ENCODE peak calls at places on chromosomes 7 and 10, in five cellular contexts. W is K562, Y is H1, F is suprapubic skin, H is transverse colon. J is an unnamed sample.

GRCh38 chr7:104207731-104208420 is at the start of gene ORC5:
- DNase-seq in W (peak; percentile 95), Y (peak; percentile 27), F (peak; percentile 86), H (peak; percentile 78), J (peak; percentile 25)

GRCh38 chr10:62109532-62110293 is 158.9 kb downstream of the RTKN2 start:
- DNase-seq in W (no peak), Y (no peak), F (no peak), H (no peak), J (no peak)

GRCh38 chr10:98425511-98426352 is 10.8 kb upstream of the PYROXD2 start:
- DNase-seq in W (peak; percentile 62), Y (no peak), F (no peak), H (peak; percentile 56), J (no peak)

GRCh38 chr7:105647591-105647990 is 66.3 kb upstream of the EFCAB10 start:
- DNase-seq in W (peak; percentile 39), Y (no peak), F (no peak), H (no peak), J (no peak)

GRCh38 chr10:118638680-118639079 is 43.2 kb upstream of the PRLHR start:
- DNase-seq in W (no peak), Y (no peak), F (no peak), H (no peak), J (no peak)

GRCh38 chr10:3222068-3222467 is 49.5 kb upstream of the PITRM1 start:
- DNase-seq in W (peak; percentile 49), Y (no peak), F (no peak), H (no peak), J (no peak)

GRCh38 chr7:128404143-128404681 is 5.6 kb downstream of the IMPDH1 start:
- DNase-seq in W (peak; percentile 43), Y (no peak), F (no peak), H (peak; percentile 31), J (no peak)

GRCh38 chr10:79400567-79401004 is 44.8 kb downstream of the ZCCHC24 start:
- DNase-seq in W (peak; percentile 89), Y (no peak), F (no peak), H (peak; percentile 49), J (no peak)

GRCh38 chr10:72693599-72693915 is 1.6 kb downstream of the MCU start:
- DNase-seq in W (no peak), Y (no peak), F (no peak), H (no peak), J (no peak)

GRCh38 chr7:16816820-16817219 is 12.0 kb upstream of the AGR2 start:
- DNase-seq in W (no peak), Y (no peak), F (no peak), H (no peak), J (no peak)

GRCh38 chr10:71203716-71204115 is 8.7 kb upstream of the UNC5B start:
- DNase-seq in W (no peak), Y (no peak), F (peak; percentile 4), H (no peak), J (no peak)

GRCh38 chr7:82044497-82045080 is 274.7 kb upstream of the HGF start:
- DNase-seq in W (peak; percentile 54), Y (no peak), F (no peak), H (peak; percentile 14), J (peak; percentile 76)

GRCh38 chr7:55502209-55502608 is 70.1 kb downstream of the VOPP1 start:
- DNase-seq in W (no peak), Y (no peak), F (no peak), H (no peak), J (no peak)

GRCh38 chr10:104028146-104028545 is 57.5 kb downstream of the COL17A1 start:
- DNase-seq in W (peak; percentile 9), Y (no peak), F (no peak), H (no peak), J (no peak)

GRCh38 chr10:78756604-78757442 is 311.9 kb upstream of the ZMIZ1 start:
- DNase-seq in W (no peak), Y (no peak), F (peak; percentile 90), H (peak; percentile 50), J (peak; percentile 65)

GRCh38 chr10:100006241-100006886 is 3.4 kb downstream of the DNMBP start:
- DNase-seq in W (peak; percentile 54), Y (no peak), F (no peak), H (no peak), J (no peak)

GRCh38 chr10:119663866-119664698 is 12.9 kb downstream of the BAG3 start:
- DNase-seq in W (peak; percentile 41), Y (no peak), F (no peak), H (peak; percentile 23), J (no peak)

GRCh38 chr10:95480102-95480900 is 80.9 kb downstream of the SORBS1 start:
- DNase-seq in W (peak; percentile 25), Y (no peak), F (no peak), H (no peak), J (no peak)

GRCh38 chr10:43816351-43817321 is 168.0 kb upstream of the ZNF32 start:
- DNase-seq in W (no peak), Y (no peak), F (no peak), H (peak; percentile 61), J (no peak)
- TF ChIP-seq EP300 in W (no peak), Y (no peak), F (no peak), H (peak; percentile 75), J (no peak)

GRCh38 chr7:139855498-139856270 is 26.6 kb downstream of the TBXAS1 start:
- DNase-seq in W (peak; percentile 67), Y (no peak), F (no peak), H (peak; percentile 36), J (no peak)
- TF ChIP-seq POLR2A in W (no peak), Y (no peak), F (no peak), H (no peak), J (no peak)

GRCh38 chr10:122176232-122176865 is 94.7 kb upstream of the BTBD16 start:
- DNase-seq in W (no peak), Y (no peak), F (no peak), H (no peak), J (no peak)
- TF ChIP-seq EP300 in W (no peak), Y (no peak), F (no peak), H (no peak), J (no peak)

GRCh38 chr10:132516771-132517725 is 20.5 kb upstream of the INPP5A start:
- DNase-seq in W (peak; percentile 84), Y (peak; percentile 47), F (peak; percentile 93), H (peak; percentile 80), J (peak; percentile 84)
- TF ChIP-seq POLR2A in W (no peak), Y (peak; percentile 41), F (no peak), H (peak; percentile 19), J (no peak)

GRCh38 chr7:65434307-65434706 is 60.7 kb downstream of the ZNF92 start:
- DNase-seq in W (no peak), Y (no peak), F (no peak), H (no peak), J (no peak)

GRCh38 chr7:65429642-65430343 is 56.1 kb downstream of the ZNF92 start:
- DNase-seq in W (no peak), Y (no peak), F (no peak), H (no peak), J (no peak)

GRCh38 chr7:65436163-65436562 is 62.5 kb downstream of the ZNF92 start:
- DNase-seq in W (no peak), Y (no peak), F (no peak), H (no peak), J (no peak)

GRCh38 chr7:65430344-65431186 is 56.9 kb downstream of the ZNF92 start:
- DNase-seq in W (no peak), Y (no peak), F (no peak), H (no peak), J (no peak)
- TF ChIP-seq EP300 in W (no peak), Y (no peak), F (no peak), H (no peak), J (no peak)

DNA sequence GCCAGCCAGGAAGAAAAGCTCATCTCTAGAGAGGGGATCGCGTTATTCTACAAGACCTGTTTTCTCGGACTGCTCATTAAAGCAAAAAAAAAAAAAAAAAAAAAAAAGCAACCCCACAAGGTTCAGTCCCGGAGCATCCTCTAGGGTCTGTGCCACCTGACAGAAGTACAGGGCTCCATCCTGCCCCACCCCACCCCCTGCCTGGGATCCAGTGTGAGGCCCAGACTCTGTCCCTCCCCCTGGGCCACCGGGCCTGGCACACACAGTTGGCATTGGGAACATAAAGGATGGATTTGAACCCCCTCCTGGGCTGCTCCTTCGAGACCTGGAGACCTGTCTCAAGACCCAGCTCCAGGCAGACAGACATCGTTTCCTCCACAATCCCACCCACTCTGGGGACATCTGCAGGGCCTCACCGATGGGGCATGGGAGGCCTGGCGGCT is 685 bp downstream of the ORAI2 start:
- DNase-seq in W (no peak), Y (no peak), F (no peak), H (no peak), J (no peak)
- TF ChIP-seq POLR2A in W (no peak), Y (no peak), F (no peak), H (no peak), J (no peak)

J was measured in tibial nerve.